ENCODE peak calls at places on chromosome 10, in five cellular contexts. Q is endothelial cell of umbilical vein, B is A549, N is K562, F is HepG2. S is an unnamed sample.

GRCh38 chr10:45239642-45240041 is 75.8 kb downstream of the OR13A1 start:
- DNase-seq in Q (peak), N (no peak), F (no peak), B (no peak), S (no peak)

GRCh38 chr10:60434418-60435046 is 44.9 kb upstream of the ANK3 start:
- DNase-seq in F (peak), B (peak), Q (peak), N (peak), S (peak)

GRCh38 chr10:28628184-28628893 is 49.0 kb upstream of the BAMBI start:
- DNase-seq in Q (peak), B (peak), N (peak), F (peak), S (peak)

GRCh38 chr10:130194194-130194990 is 58.2 kb downstream of the GLRX3 start:
- DNase-seq in F (no peak), Q (no peak), N (no peak), B (no peak), S (no peak)

GRCh38 chr10:130721971-130722370 is 585.8 kb downstream of the GLRX3 start:
- DNase-seq in F (no peak), Q (no peak), N (no peak), B (no peak), S (no peak)

GRCh38 chr10:129898701-129899563 is 65.1 kb downstream of the EBF3 start:
- DNase-seq in F (no peak), Q (no peak), N (no peak), B (no peak), S (no peak)

GRCh38 chr10:123103944-123104343 is 31.8 kb upstream of the HMX3 start:
- DNase-seq in F (no peak), B (no peak), Q (no peak), N (no peak), S (no peak)

GRCh38 chr10:66782776-66783175 is 143.1 kb upstream of the LRRTM3 start:
- DNase-seq in F (no peak), B (no peak), Q (no peak), N (no peak), S (no peak)

GRCh38 chr10:60739581-60739980 is 38.7 kb upstream of the CDK1 start:
- DNase-seq in Q (no peak), B (no peak), N (no peak), F (no peak), S (no peak)

GRCh38 chr10:48691812-48692528 is 7.3 kb downstream of the WDFY4 start:
- DNase-seq in N (no peak), F (no peak), B (no peak), Q (no peak), S (no peak)

GRCh38 chr10:59290448-59290847 is 71.9 kb downstream of the FAM13C start:
- DNase-seq in F (peak), N (no peak), Q (no peak), B (no peak), S (no peak)

GRCh38 chr10:132309879-132310591 is 2.3 kb upstream of the STK32C start:
- DNase-seq in F (no peak), B (no peak), Q (no peak), N (no peak), S (no peak)

GRCh38 chr10:119251315-119251708 is 43.9 kb downstream of the GRK5 start:
- DNase-seq in Q (peak), B (no peak), F (no peak), N (peak), S (no peak)

GRCh38 chr10:96714031-96714590 is 6.2 kb downstream of the PIK3AP1 start:
- DNase-seq in Q (no peak), N (no peak), B (no peak), F (no peak), S (no peak)

GRCh38 chr10:67239864-67240497 is 314.1 kb downstream of the LRRTM3 start:
- DNase-seq in F (no peak), B (no peak), Q (no peak), N (no peak), S (no peak)

GRCh38 chr10:126422561-126422960 is 34.3 kb upstream of the ADAM12 start:
- DNase-seq in F (no peak), N (no peak), B (no peak), Q (no peak), S (no peak)

GRCh38 chr10:129534826-129535225 is 67.8 kb downstream of the MGMT start:
- DNase-seq in F (no peak), B (no peak), N (no peak), Q (no peak), S (no peak)

GRCh38 chr10:8051109-8051781 is 3.2 kb upstream of the GATA3 start:
- DNase-seq in F (no peak), B (no peak), N (no peak), Q (peak), S (no peak)

GRCh38 chr10:8052344-8052969 is 2.0 kb upstream of the GATA3 start:
- DNase-seq in N (no peak), Q (peak), B (no peak), F (no peak), S (no peak)

GRCh38 chr10:8052970-8053445 is 1.5 kb upstream of the GATA3 start:
- DNase-seq in F (no peak), N (no peak), B (no peak), Q (no peak), S (no peak)

GRCh38 chr10:8050561-8051108 is 3.9 kb upstream of the GATA3 start:
- DNase-seq in F (peak), N (no peak), B (peak), Q (no peak), S (no peak)

DNA sequence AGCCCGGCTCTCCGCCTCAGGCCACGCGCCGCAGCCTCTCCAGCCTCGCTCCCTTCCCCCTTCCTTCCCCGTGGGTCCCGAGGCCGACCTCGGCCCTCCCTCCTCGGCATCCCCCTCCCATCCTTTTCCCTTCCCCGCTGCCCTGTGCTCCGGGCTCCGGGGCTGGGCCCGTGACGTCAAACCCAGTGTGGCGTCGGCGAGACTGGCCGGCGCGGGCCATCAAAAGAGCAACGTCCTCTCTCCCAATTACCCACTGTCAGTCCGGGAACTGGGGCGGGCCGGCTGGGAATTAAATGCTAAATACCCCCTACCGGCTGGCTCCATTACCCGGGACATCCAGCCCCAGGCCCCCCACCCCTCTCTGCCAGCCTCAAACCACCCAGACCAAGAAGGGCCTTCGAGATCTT is 2.6 kb upstream of the GATA3 start:
- DNase-seq in F (no peak), B (no peak), Q (peak), N (no peak), S (peak)
- TF ChIP-seq JUN in F (no peak), B (no peak), Q (no peak), N (no peak), S (no peak)

GRCh38 chr10:112654794-112655193 is 207.8 kb downstream of the VTI1A start:
- DNase-seq in N (no peak), Q (no peak), B (no peak), F (no peak), S (no peak)

GRCh38 chr10:112653851-112654250 is 206.8 kb downstream of the VTI1A start:
- DNase-seq in F (no peak), B (no peak), N (no peak), Q (no peak), S (no peak)

GRCh38 chr10:112655722-112656121 is 208.7 kb downstream of the VTI1A start:
- DNase-seq in B (no peak), N (no peak), Q (no peak), F (peak), S (no peak)

GRCh38 chr10:112658900-112659328 is 211.9 kb downstream of the VTI1A start:
- DNase-seq in N (no peak), F (peak), B (peak), Q (no peak), S (no peak)

DNA sequence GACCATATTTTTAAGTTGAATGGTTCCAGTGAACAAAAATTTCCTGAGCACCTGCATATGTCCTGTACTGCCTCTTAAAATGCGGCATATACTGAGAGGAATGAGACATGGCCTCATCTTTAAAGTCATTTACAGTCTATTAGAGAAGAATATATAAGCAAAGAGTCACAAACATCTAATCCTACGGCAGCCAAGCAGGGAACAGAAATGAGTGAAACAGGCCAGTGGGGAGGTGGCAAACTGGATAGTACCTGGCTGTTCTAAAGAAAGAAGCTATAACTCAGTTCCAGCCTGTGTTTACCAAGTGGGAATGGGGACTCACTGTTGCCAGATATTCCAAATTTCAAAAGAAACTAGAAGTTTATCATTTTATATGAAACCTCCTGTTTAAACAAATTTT is 211.4 kb downstream of the VTI1A start:
- DNase-seq in N (no peak), B (no peak), F (no peak), Q (no peak), S (no peak)
- TF ChIP-seq JUN in N (no peak), B (no peak), F (no peak), Q (no peak), S (no peak)

DNA sequence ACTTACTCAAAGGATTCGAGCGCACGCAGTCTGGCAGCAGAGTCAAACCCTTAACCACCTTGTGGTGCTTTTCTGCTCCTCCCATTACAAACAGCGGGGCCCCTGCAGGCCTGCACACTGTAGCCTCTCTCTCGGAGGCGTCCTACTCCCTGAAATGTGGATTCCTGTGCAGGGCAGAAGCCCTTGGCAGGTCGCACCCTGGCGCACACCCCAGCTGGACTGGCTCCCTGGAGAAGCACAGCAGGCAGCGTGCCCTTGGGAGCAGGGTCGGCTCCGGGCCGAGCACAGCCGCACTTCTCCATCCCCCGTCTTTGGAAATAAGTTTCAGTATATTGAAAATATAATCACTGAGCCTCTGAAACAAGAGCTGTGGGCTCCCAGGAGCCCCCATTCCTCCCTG is 144.1 kb downstream of the C10orf105 start:
- DNase-seq in N (no peak), B (no peak), Q (no peak), F (no peak), S (no peak)
- TF ChIP-seq JUN in N (no peak), B (no peak), Q (no peak), F (no peak), S (no peak)

GRCh38 chr10:10830316-10831061 is 187.2 kb upstream of the CELF2 start:
- DNase-seq in N (no peak), Q (peak), F (no peak), B (no peak), S (no peak)

GRCh38 chr10:10826125-10826524 is 191.5 kb upstream of the CELF2 start:
- DNase-seq in B (no peak), N (no peak), Q (peak), F (no peak), S (no peak)

GRCh38 chr10:10833955-10834354 is 183.7 kb upstream of the CELF2 start:
- DNase-seq in F (no peak), Q (no peak), B (no peak), N (no peak), S (no peak)

GRCh38 chr10:10831085-10831484 is 186.6 kb upstream of the CELF2 start:
- DNase-seq in Q (peak), N (no peak), F (no peak), B (no peak), S (no peak)
- TF ChIP-seq JUN in Q (peak), N (no peak), F (no peak), B (no peak), S (no peak)

GRCh38 chr10:62244785-62245595 is 23.7 kb downstream of the RTKN2 start:
- DNase-seq in F (peak), Q (peak), B (no peak), N (peak), S (no peak)
- TF ChIP-seq JUN in F (no peak), Q (no peak), B (no peak), N (no peak), S (no peak)

GRCh38 chr10:32055478-32056135 is 618 bp downstream of the KIF5B start:
- DNase-seq in Q (peak), N (peak), B (peak), F (peak), S (peak)

GRCh38 chr10:32056136-32057040 is at the start of gene KIF5B:
- DNase-seq in B (peak), Q (peak), F (peak), N (peak), S (peak)

GRCh38 chr10:32050145-32050544 is 6.1 kb downstream of the KIF5B start:
- DNase-seq in F (no peak), B (no peak), Q (no peak), N (no peak), S (no peak)

GRCh38 chr10:32057041-32057372 is 782 bp upstream of the KIF5B start:
- DNase-seq in F (no peak), Q (no peak), N (no peak), B (no peak), S (no peak)

GRCh38 chr10:32054087-32054486 is 2.1 kb downstream of the KIF5B start:
- DNase-seq in N (no peak), F (peak), B (no peak), Q (peak), S (no peak)
- TF ChIP-seq JUN in N (no peak), F (no peak), B (no peak), Q (no peak), S (no peak)

DNA sequence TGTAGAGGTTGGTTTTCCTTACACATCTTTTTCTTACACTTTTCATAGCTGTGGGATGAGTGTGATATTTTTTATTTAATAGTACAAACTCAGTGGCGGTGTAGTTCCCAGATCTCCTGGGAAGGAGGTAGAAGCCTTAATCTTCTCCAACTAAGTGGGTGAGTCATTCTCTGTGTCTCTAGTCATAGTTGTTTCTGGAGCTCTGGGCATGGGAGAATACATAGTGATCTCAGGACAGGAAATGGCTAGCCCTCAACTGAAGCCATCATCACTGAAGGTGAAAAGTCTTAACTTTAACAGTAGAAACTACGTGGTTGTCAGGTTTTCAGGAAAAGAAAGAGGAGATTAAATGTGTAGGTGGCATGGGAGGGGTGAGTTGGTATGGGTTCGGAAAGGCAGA is 319.4 kb upstream of the FZD8 start:
- DNase-seq in F (no peak), Q (no peak), B (no peak), N (no peak), S (no peak)
- TF ChIP-seq JUN in F (no peak), Q (no peak), B (no peak), N (no peak), S (no peak)

S was measured in WTC11.